ENCODE peak calls at places on chromosomes 11 and 22, in six cellular contexts. G, D, Q, Z, L and M are unnamed samples.

GRCh38 chr22:22902247-22902962 is 14.8 kb downstream of the IGLL5 start:
- DNase-seq in G (no peak), D (no peak), Q (no peak), Z (no peak), L (no peak), M (no peak)

GRCh38 chr11:57460756-57461749 is 725 bp downstream of the RTN4RL2 start:
- DNase-seq in G (no peak), D (no peak), Q (no peak), Z (no peak), L (no peak), M (no peak)

GRCh38 chr11:80204021-80204420 is 763.2 kb upstream of the TENM4 start:
- DNase-seq in G (no peak), D (no peak), Q (no peak), Z (no peak), L (no peak), M (no peak)

GRCh38 chr11:15276616-15277015 is 161.9 kb downstream of the INSC start:
- DNase-seq in G (no peak), D (no peak), Q (no peak), Z (no peak), L (no peak), M (no peak)

GRCh38 chr22:50600967-50601668 is 525 bp downstream of the MAPK8IP2 start:
- DNase-seq in G (no peak), D (no peak), Q (no peak), Z (no peak), L (no peak), M (no peak)

GRCh38 chr22:27260087-27260730 is 541.3 kb downstream of the MN1 start:
- DNase-seq in G (no peak), D (no peak), Q (no peak), Z (no peak), L (no peak), M (no peak)

GRCh38 chr11:46176421-46176820 is 55.2 kb upstream of the PHF21A start:
- DNase-seq in G (no peak), D (peak), Q (no peak), Z (no peak), L (no peak), M (no peak)

GRCh38 chr11:3094223-3094824 is 37.1 kb upstream of the CARS1 start:
- DNase-seq in G (no peak), D (no peak), Q (no peak), Z (peak), L (no peak), M (no peak)

GRCh38 chr11:67308031-67308866 is 4.9 kb downstream of the SSH3 start:
- DNase-seq in G (no peak), D (no peak), Q (no peak), Z (peak), L (no peak), M (no peak)

GRCh38 chr22:38135133-38135706 is 24.7 kb upstream of the BAIAP2L2 start:
- DNase-seq in G (no peak), D (no peak), Q (no peak), Z (peak), L (no peak), M (peak)

GRCh38 chr11:61803889-61804647 is 11.4 kb downstream of the FEN1 start:
- DNase-seq in G (no peak), D (no peak), Q (no peak), Z (no peak), L (no peak), M (no peak)

GRCh38 chr11:1236316-1237127 is 13.7 kb downstream of the MUC5B start:
- DNase-seq in G (no peak), D (no peak), Q (no peak), Z (peak), L (no peak), M (no peak)

GRCh38 chr11:3153291-3153861 is 11.7 kb downstream of the OSBPL5 start:
- DNase-seq in G (no peak), D (peak), Q (no peak), Z (peak), L (peak), M (peak)

GRCh38 chr11:94576306-94576705 is 9.1 kb downstream of the PIWIL4 start:
- DNase-seq in G (no peak), D (no peak), Q (no peak), Z (no peak), L (no peak), M (no peak)

GRCh38 chr11:57638005-57638760 is 11.5 kb downstream of the YPEL4 start:
- DNase-seq in G (no peak), D (peak), Q (no peak), Z (peak), L (no peak), M (peak)

GRCh38 chr22:40178417-40179409 is 988 bp downstream of the TNRC6B start:
- DNase-seq in G (no peak), D (peak), Q (peak), Z (no peak), L (no peak), M (no peak)

GRCh38 chr11:11280826-11281225 is 72.2 kb downstream of the CSNK2A3 start:
- DNase-seq in G (no peak), D (no peak), Q (no peak), Z (no peak), L (no peak), M (no peak)

GRCh38 chr11:2891291-2891690 is 5.7 kb upstream of the CDKN1C start:
- DNase-seq in G (no peak), D (no peak), Q (no peak), Z (no peak), L (no peak), M (no peak)

GRCh38 chr11:1205987-1206331 is 16.9 kb upstream of the MUC5B start:
- DNase-seq in G (no peak), D (no peak), Q (no peak), Z (no peak), L (no peak), M (no peak)

GRCh38 chr11:128424867-128425285 is 162.5 kb downstream of the ETS1 start:
- DNase-seq in G (no peak), D (peak), Q (no peak), Z (no peak), L (peak), M (no peak)

GRCh38 chr11:128422576-128423370 is 164.6 kb downstream of the ETS1 start:
- DNase-seq in G (no peak), D (peak), Q (no peak), Z (no peak), L (peak), M (no peak)

GRCh38 chr11:128421577-128421976 is 165.8 kb downstream of the ETS1 start:
- DNase-seq in G (no peak), D (no peak), Q (no peak), Z (no peak), L (no peak), M (no peak)

GRCh38 chr11:128420943-128421342 is 166.4 kb downstream of the ETS1 start:
- DNase-seq in G (no peak), D (no peak), Q (no peak), Z (no peak), L (no peak), M (peak)

GRCh38 chr11:128424271-128424709 is 163.1 kb downstream of the ETS1 start:
- DNase-seq in G (no peak), D (no peak), Q (no peak), Z (peak), L (peak), M (no peak)
- H3K4me3 ChIP-seq in G (no peak), D (no peak), Q (no peak), Z (no peak), L (peak), M (no peak)

DNA sequence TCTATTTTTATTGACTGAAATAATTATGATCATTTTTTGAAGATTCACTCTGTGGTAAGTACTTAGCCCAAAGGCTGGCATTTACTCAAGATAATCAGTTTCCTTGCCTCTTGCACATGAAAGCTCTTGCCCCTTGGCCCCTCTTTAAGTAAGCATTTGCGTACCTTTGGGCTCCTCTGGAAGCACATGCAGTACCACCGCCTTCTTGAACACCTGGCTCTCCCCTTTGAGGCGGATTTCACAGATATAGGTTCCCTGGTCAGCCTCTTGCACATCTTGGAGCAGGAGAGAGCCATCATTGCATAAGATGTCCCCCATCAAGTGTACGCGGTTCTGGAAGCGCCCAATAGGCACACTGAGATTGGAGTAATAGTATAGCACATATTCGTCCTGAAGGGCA is 14.5 kb downstream of the JAML start:
- DNase-seq in G (no peak), D (no peak), Q (no peak), Z (no peak), L (no peak), M (no peak)
- H3K27ac ChIP-seq in G (no peak), D (no peak), Q (no peak), Z (no peak), L (no peak), M (no peak)

GRCh38 chr11:75563501-75563977 is 1.5 kb downstream of the SERPINH1 start:
- DNase-seq in G (no peak), D (no peak), Q (no peak), Z (no peak), L (no peak), M (no peak)

GRCh38 chr11:75565221-75565814 is 3.3 kb downstream of the SERPINH1 start:
- DNase-seq in G (no peak), D (peak), Q (no peak), Z (peak), L (no peak), M (no peak)

GRCh38 chr11:75562836-75563484 is 907 bp downstream of the SERPINH1 start:
- DNase-seq in G (no peak), D (peak), Q (no peak), Z (no peak), L (no peak), M (no peak)

GRCh38 chr11:75562048-75562835 is at the start of gene SERPINH1:
- DNase-seq in G (no peak), D (peak), Q (no peak), Z (peak), L (peak), M (no peak)

DNA sequence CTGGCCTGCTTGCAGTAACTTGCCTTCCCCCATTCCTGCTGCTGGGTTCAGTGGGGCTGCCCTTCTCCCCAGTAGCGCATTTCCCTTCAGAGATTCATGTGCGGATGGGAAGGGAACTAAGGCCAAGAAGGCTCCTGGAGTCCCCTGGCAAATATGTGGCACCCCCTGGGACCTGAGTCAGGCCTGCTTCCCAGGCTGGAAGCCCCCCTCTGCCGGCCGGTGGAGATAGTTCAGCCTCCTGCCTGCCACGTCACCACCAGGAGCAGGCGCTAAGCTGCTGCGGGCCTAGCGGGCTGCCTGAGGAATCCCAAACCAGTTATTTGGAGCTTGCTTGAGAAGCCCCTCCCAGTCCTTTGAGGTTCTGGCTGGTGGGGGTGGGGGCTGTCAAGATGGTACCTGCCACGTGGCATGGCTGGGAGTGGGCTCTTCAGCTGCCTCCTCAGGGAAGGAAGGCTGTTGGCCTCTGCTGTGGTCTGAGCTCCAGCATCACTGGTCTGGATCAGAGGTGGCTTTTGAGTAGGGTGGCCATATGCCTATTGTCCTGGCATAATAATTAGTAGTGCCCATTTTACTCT is 2.0 kb downstream of the SERPINH1 start:
- DNase-seq in G (no peak), D (peak), Q (no peak), Z (peak), L (peak), M (peak)
- TF ChIP-seq CTCF in G (no peak), D (peak), Q (no peak), Z (peak), L (peak), M (peak)

GRCh38 chr11:69703711-69704507 is at the start of gene FGF19:
- DNase-seq in G (no peak), D (no peak), Q (no peak), Z (no peak), L (no peak), M (no peak)

GRCh38 chr11:69705901-69706787 is 2.3 kb upstream of the FGF19 start:
- DNase-seq in G (no peak), D (no peak), Q (no peak), Z (no peak), L (no peak), M (no peak)

GRCh38 chr11:69702769-69703510 is 882 bp downstream of the FGF19 start:
- DNase-seq in G (no peak), D (no peak), Q (no peak), Z (no peak), L (no peak), M (no peak)

GRCh38 chr11:69705246-69705856 is 1.5 kb upstream of the FGF19 start:
- DNase-seq in G (no peak), D (no peak), Q (no peak), Z (no peak), L (no peak), M (no peak)

DNA sequence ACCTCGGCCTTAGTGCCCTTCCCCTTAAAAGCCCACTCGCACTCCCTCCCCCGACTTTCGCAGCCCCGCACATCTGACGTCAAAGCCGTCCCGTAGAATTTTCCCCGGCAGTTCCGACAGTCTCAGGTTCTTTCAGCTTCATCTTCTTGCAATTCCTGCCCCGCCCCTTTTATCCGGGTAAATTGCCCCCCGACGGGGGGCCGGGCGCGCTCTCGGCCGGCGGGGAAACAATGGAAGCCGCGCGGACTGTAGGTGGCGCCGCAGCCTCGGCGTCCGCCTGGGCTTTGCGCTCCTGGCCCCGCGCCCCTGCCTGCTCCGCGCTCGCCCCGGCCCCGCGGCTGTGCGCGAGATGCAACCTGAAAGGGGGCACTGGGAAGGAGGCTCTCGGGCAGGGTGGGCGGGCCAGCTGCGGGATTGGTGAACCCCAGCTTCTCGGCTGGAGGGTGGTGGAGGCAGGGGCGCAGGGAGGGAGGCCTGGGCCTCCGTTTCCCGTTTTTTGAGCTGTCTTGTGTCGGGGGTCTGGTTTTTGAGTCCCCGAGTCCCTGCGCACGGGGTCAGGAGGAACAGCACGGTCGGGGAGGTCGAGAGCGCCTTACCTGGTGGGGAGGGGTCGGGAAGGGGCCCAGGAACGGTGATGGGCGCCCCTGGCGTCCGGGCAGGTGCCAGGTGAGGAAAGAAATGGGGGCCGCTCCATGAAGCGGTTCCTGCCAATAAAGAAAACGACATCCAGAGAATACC is 855 bp upstream of the FGF19 start:
- DNase-seq in G (no peak), D (no peak), Q (no peak), Z (no peak), L (no peak), M (no peak)
- H3K4me3 ChIP-seq in G (peak), D (peak), Q (no peak), Z (no peak), L (peak), M (no peak)